ENCODE peak calls at places on chromosomes 6 and 20, in six cellular contexts. K, D, W, Y, B and F are unnamed samples.

GRCh38 chr20:10524643-10525042 is 89.5 kb downstream of the SLX4IP start:
- DNase-seq in K (no peak), D (no peak), W (no peak), Y (no peak), B (peak), F (no peak)

GRCh38 chr6:125918681-125919566 is 37.6 kb upstream of the HINT3 start:
- DNase-seq in K (peak), D (peak), W (peak), Y (peak), B (peak), F (peak)

GRCh38 chr6:149271348-149272340 is 45.9 kb upstream of the TAB2 start:
- DNase-seq in K (no peak), D (peak), W (no peak), Y (no peak), B (no peak), F (peak)

GRCh38 chr20:63941282-63942060 is 14.7 kb downstream of the UCKL1 start:
- DNase-seq in K (no peak), D (peak), W (no peak), Y (no peak), B (no peak), F (no peak)

GRCh38 chr6:82363368-82364086 is at the start of gene TPBG:
- DNase-seq in K (peak), D (peak), W (peak), Y (peak), B (peak), F (no peak)

GRCh38 chr6:81950877-81951276 is 198.4 kb upstream of the TENT5A start:
- DNase-seq in K (no peak), D (no peak), W (no peak), Y (no peak), B (no peak), F (no peak)

GRCh38 chr20:10445758-10446157 is 10.7 kb downstream of the SLX4IP start:
- DNase-seq in K (no peak), D (no peak), W (no peak), Y (no peak), B (no peak), F (no peak)

GRCh38 chr6:165821754-165822153 is 158.7 kb upstream of the PDE10A start:
- DNase-seq in K (no peak), D (no peak), W (peak), Y (peak), B (no peak), F (no peak)

GRCh38 chr6:146985111-146985510 is 219.1 kb upstream of the STXBP5 start:
- DNase-seq in K (no peak), D (no peak), W (no peak), Y (peak), B (peak), F (no peak)

GRCh38 chr6:170243791-170244291 is 47.0 kb downstream of the DLL1 start:
- DNase-seq in K (no peak), D (no peak), W (no peak), Y (no peak), B (peak), F (no peak)

GRCh38 chr6:5672581-5673011 is 334.1 kb downstream of the NRN1 start:
- DNase-seq in K (no peak), D (no peak), W (peak), Y (no peak), B (no peak), F (no peak)

GRCh38 chr6:69155467-69155866 is 520.4 kb downstream of the ADGRB3 start:
- DNase-seq in K (no peak), D (no peak), W (peak), Y (no peak), B (no peak), F (no peak)

GRCh38 chr6:139752086-139752485 is 377.6 kb upstream of the CITED2 start:
- DNase-seq in K (no peak), D (no peak), W (no peak), Y (no peak), B (no peak), F (no peak)

GRCh38 chr6:131159578-131159977 is 24.3 kb downstream of the AKAP7 start:
- DNase-seq in K (no peak), D (no peak), W (no peak), Y (no peak), B (no peak), F (no peak)

GRCh38 chr6:72938104-72938503 is 287.2 kb downstream of the KHDC1L start:
- DNase-seq in K (no peak), D (no peak), W (no peak), Y (no peak), B (no peak), F (no peak)

GRCh38 chr6:131954099-131954774 is 3.1 kb upstream of the CCN2 start:
- DNase-seq in K (no peak), D (no peak), W (peak), Y (no peak), B (no peak), F (no peak)

GRCh38 chr20:43681991-43682410 is 15.1 kb downstream of the MYBL2 start:
- DNase-seq in K (peak), D (no peak), W (no peak), Y (no peak), B (no peak), F (no peak)

GRCh38 chr6:108635505-108636226 is 74.9 kb downstream of the FOXO3 start:
- DNase-seq in K (no peak), D (peak), W (no peak), Y (no peak), B (no peak), F (peak)

GRCh38 chr6:169654590-169655391 is 47.0 kb downstream of the WDR27 start:
- DNase-seq in K (peak), D (peak), W (no peak), Y (no peak), B (peak), F (peak)

GRCh38 chr20:63964412-63964811 is 5.3 kb downstream of the ZNF512B start:
- DNase-seq in K (no peak), D (no peak), W (no peak), Y (no peak), B (no peak), F (no peak)

GRCh38 chr20:50353289-50353961 is 156.8 kb upstream of the PTPN1 start:
- DNase-seq in K (no peak), D (no peak), W (no peak), Y (no peak), B (no peak), F (no peak)

GRCh38 chr20:23361108-23361650 is 803 bp upstream of the GZF1 start:
- DNase-seq in K (no peak), D (no peak), W (peak), Y (no peak), B (no peak), F (no peak)

GRCh38 chr20:38674178-38675133 is 49.8 kb upstream of the SLC32A1 start:
- DNase-seq in K (peak), D (peak), W (peak), Y (no peak), B (no peak), F (no peak)

GRCh38 chr6:54282186-54282585 is 26.1 kb upstream of the TINAG start:
- DNase-seq in K (no peak), D (no peak), W (peak), Y (peak), B (no peak), F (no peak)

GRCh38 chr6:81752084-81752968 is at the start of gene TENT5A:
- DNase-seq in K (peak), D (peak), W (peak), Y (peak), B (peak), F (no peak)

GRCh38 chr6:91081452-91082067 is 494.7 kb upstream of the MAP3K7 start:
- DNase-seq in K (no peak), D (no peak), W (peak), Y (peak), B (peak), F (no peak)

GRCh38 chr6:498795-499231 is 107.3 kb downstream of the IRF4 start:
- DNase-seq in K (no peak), D (peak), W (no peak), Y (no peak), B (no peak), F (peak)

GRCh38 chr6:53894086-53894485 is 99.3 kb downstream of the LRRC1 start:
- DNase-seq in K (no peak), D (no peak), W (no peak), Y (peak), B (peak), F (no peak)

GRCh38 chr6:107059606-107060005 is 31.6 kb downstream of the MTRES1 start:
- DNase-seq in K (no peak), D (no peak), W (no peak), Y (no peak), B (no peak), F (no peak)

GRCh38 chr6:21262504-21262903 is 331.0 kb upstream of the SOX4 start:
- DNase-seq in K (no peak), D (no peak), W (no peak), Y (no peak), B (no peak), F (no peak)

GRCh38 chr20:61900376-61901293 is 165.0 kb downstream of the TAF4 start:
- DNase-seq in K (no peak), D (no peak), W (no peak), Y (no peak), B (no peak), F (no peak)

GRCh38 chr20:36157610-36158009 is 3.1 kb downstream of the EPB41L1 start:
- DNase-seq in K (no peak), D (no peak), W (no peak), Y (no peak), B (no peak), F (no peak)

GRCh38 chr6:12941422-12941821 is 224.9 kb downstream of the PHACTR1 start:
- DNase-seq in K (no peak), D (no peak), W (no peak), Y (no peak), B (no peak), F (peak)